ENCODE peak calls at places on chromosome 1, in four cellular contexts. I, Y, W and P are unnamed samples.
A peak's percentile ranks its signal among the peaks of the same experiment; 100 is the strongest.

GRCh38 chr1:74755475-74755874 is 22.5 kb downstream of the TYW3 start:
- DNase-seq in I (no peak), Y (no peak), W (no peak), P (no peak)

GRCh38 chr1:11790880-11791715 is 14.7 kb downstream of the MTHFR start:
- DNase-seq in I (no peak), Y (peak; percentile 89), W (peak; percentile 92), P (peak; percentile 86)

GRCh38 chr1:218809625-218810024 is 364.1 kb upstream of the LYPLAL1 start:
- DNase-seq in I (no peak), Y (no peak), W (no peak), P (no peak)

GRCh38 chr1:30095051-30095450 is 628.3 kb downstream of the MATN1 start:
- DNase-seq in I (no peak), Y (no peak), W (no peak), P (no peak)

GRCh38 chr1:59595774-59596173 is 219.0 kb upstream of the HOOK1 start:
- DNase-seq in I (no peak), Y (peak; percentile 81), W (no peak), P (no peak)

GRCh38 chr1:77961392-77961791 is 17.5 kb downstream of the FUBP1 start:
- DNase-seq in I (no peak), Y (no peak), W (no peak), P (no peak)

GRCh38 chr1:14486401-14487110 is 111.9 kb upstream of the KAZN start:
- DNase-seq in I (no peak), Y (peak; percentile 68), W (no peak), P (no peak)

GRCh38 chr1:13913396-13913795 is 213.4 kb downstream of the PRDM2 start:
- DNase-seq in I (no peak), Y (no peak), W (no peak), P (no peak)

GRCh38 chr1:20250346-20250989 is 40.2 kb upstream of the VWA5B1 start:
- DNase-seq in I (no peak), Y (peak; percentile 5), W (no peak), P (peak; percentile 79)

GRCh38 chr1:160720366-160720765 is 8.7 kb upstream of the CD48 start:
- DNase-seq in I (no peak), Y (no peak), W (no peak), P (no peak)

GRCh38 chr1:18936814-18937481 is 19.5 kb downstream of the IFFO2 start:
- DNase-seq in I (no peak), Y (no peak), W (no peak), P (no peak)

GRCh38 chr1:232921416-232921815 is 29.0 kb upstream of the NTPCR start:
- DNase-seq in I (no peak), Y (peak; percentile 60), W (no peak), P (no peak)

GRCh38 chr1:243550276-243550675 is 294.4 kb downstream of the SDCCAG8 start:
- DNase-seq in I (no peak), Y (no peak), W (no peak), P (no peak)

GRCh38 chr1:198435044-198435443 is 105.4 kb downstream of the ATP6V1G3 start:
- DNase-seq in I (no peak), Y (no peak), W (no peak), P (no peak)

GRCh38 chr1:179867493-179868330 is 9.9 kb downstream of the TOR1AIP2 start:
- DNase-seq in I (peak; percentile 14), Y (peak; percentile 78), W (peak; percentile 25), P (peak; percentile 59)

GRCh38 chr1:67626495-67627235 is 58.3 kb upstream of the GADD45A start:
- DNase-seq in I (no peak), Y (peak; percentile 24), W (no peak), P (no peak)

GRCh38 chr1:235986869-235987268 is 78.0 kb downstream of the NID1 start:
- DNase-seq in I (no peak), Y (no peak), W (no peak), P (no peak)

GRCh38 chr1:110513511-110513910 is 5.5 kb downstream of the KCNA10 start:
- DNase-seq in I (no peak), Y (no peak), W (no peak), P (no peak)

GRCh38 chr1:207751790-207752455 is at the start of gene CD46:
- DNase-seq in I (peak; percentile 87), Y (peak; percentile 97), W (peak; percentile 97), P (peak; percentile 98)

GRCh38 chr1:160432371-160432786 is 32.0 kb downstream of the VANGL2 start:
- DNase-seq in I (no peak), Y (no peak), W (no peak), P (no peak)

GRCh38 chr1:222009105-222009730 is 267.3 kb upstream of the DUSP10 start:
- DNase-seq in I (peak; percentile 3), Y (peak; percentile 53), W (no peak), P (no peak)

GRCh38 chr1:53501065-53502005 is 42.1 kb downstream of the DMRTB1 start:
- DNase-seq in I (no peak), Y (no peak), W (no peak), P (no peak)
- H3K4me1 ChIP-seq in I (no peaks in the 10 kb centered on the region), Y (peaks cover 1% of the 10 kb centered on the region), W (no peaks in the 10 kb centered on the region), P (no peaks in the 10 kb centered on the region)

DNA sequence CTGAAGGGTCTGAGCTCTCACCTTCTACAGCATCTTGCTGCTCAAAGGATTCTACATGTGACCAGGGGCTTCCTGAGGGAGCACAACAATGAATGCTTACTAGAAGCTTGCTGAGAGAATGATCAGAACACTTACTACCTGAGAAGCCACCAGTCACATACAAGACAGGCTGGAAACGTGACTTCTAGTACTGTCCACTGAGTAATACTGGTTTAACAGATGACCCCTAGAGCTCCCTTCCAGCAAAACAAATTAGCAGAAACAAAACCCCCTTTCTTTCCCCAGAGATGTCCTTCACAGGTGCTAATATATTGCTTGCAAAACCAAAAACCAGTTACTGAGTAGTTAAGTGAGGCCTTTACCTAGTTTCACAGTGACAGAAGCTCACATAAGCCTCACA is 2.1 kb downstream of the TAF5L start:
- DNase-seq in I (no peak), Y (no peak), W (no peak), P (no peak)
- H3K4me1 ChIP-seq in I (peaks cover 29% of the 10 kb centered on the region), Y (peaks cover 47% of the 10 kb centered on the region), W (peaks cover 75% of the 10 kb centered on the region), P (no peaks in the 10 kb centered on the region)

DNA sequence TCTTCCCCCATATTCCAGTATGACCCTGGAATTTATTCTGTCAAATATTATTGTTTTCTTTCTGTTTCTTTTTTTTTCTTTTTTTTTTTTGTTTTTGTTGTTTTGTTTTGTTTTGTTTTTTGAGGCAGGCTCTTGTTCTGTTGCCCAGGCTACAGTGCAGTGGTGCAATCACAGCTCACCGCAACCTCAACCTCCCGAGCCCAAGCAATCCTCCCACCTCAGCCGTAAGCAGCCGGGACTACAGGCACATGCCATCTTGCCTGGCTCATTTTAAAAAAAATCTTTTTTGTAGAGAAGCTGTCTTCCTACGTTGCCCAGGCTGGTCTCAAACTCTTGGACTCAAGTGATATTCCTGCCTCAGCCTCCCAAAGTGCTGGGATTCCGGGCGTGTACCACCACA is 237.6 kb downstream of the SMYD3 start:
- DNase-seq in I (no peak), Y (no peak), W (no peak), P (no peak)
- H3K4me1 ChIP-seq in I (no peaks in the 10 kb centered on the region), Y (peaks cover 6% of the 10 kb centered on the region), W (no peaks in the 10 kb centered on the region), P (no peaks in the 10 kb centered on the region)

GRCh38 chr1:201486158-201486557 is 17.2 kb upstream of the PHLDA3 start:
- DNase-seq in I (no peak), Y (no peak), W (no peak), P (no peak)

GRCh38 chr1:201482755-201483154 is 13.8 kb upstream of the PHLDA3 start:
- DNase-seq in I (no peak), Y (no peak), W (no peak), P (no peak)

GRCh38 chr1:201487742-201488141 is 18.8 kb upstream of the PHLDA3 start:
- DNase-seq in I (no peak), Y (no peak), W (no peak), P (no peak)

GRCh38 chr1:201483373-201483949 is 14.5 kb upstream of the PHLDA3 start:
- DNase-seq in I (no peak), Y (no peak), W (no peak), P (no peak)

GRCh38 chr1:201485184-201485774 is 16.3 kb upstream of the PHLDA3 start:
- DNase-seq in I (no peak), Y (no peak), W (no peak), P (no peak)
- H3K4me1 ChIP-seq in I (peaks cover 16% of the 10 kb centered on the region), Y (peaks cover 37% of the 10 kb centered on the region), W (peaks cover 60% of the 10 kb centered on the region), P (peaks cover 11% of the 10 kb centered on the region)

GRCh38 chr1:234541281-234541975 is 62.4 kb upstream of the TARBP1 start:
- DNase-seq in I (no peak), Y (no peak), W (no peak), P (no peak)
- H3K4me1 ChIP-seq in I (peaks cover 14% of the 10 kb centered on the region), Y (peaks cover 33% of the 10 kb centered on the region), W (peaks cover 99% of the 10 kb centered on the region), P (peaks cover 11% of the 10 kb centered on the region)

DNA sequence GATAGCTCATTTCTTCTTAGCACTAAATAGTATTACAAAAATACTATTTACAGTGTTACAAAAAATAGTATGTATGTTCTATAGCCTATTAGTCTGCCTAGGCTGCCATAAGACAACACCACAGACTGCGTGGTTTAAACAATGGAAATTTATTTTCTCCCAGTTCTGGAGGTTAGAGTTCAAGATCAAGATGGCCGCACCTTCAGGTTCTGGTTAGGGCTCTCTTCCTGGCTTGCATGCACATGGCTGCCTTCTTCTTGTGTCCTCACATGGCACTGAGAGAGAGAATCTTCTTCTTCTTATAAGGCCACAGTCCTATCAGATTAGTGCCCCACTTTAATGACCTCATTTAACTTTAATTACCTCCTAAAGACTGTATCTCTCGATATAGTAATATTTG is 4.1 kb downstream of the ATF6 start:
- DNase-seq in I (no peak), Y (no peak), W (no peak), P (no peak)
- H3K4me1 ChIP-seq in I (peaks cover 69% of the 10 kb centered on the region), Y (peaks cover 9% of the 10 kb centered on the region), W (peaks cover 74% of the 10 kb centered on the region), P (peaks cover 12% of the 10 kb centered on the region)

GRCh38 chr1:167675440-167675839 is 45.4 kb downstream of the RCSD1 start:
- DNase-seq in I (no peak), Y (no peak), W (no peak), P (no peak)

GRCh38 chr1:167670563-167670962 is 40.5 kb downstream of the RCSD1 start:
- DNase-seq in I (no peak), Y (no peak), W (no peak), P (no peak)

GRCh38 chr1:167672831-167673230 is 42.8 kb downstream of the RCSD1 start:
- DNase-seq in I (no peak), Y (no peak), W (no peak), P (no peak)

GRCh38 chr1:167671727-167672511 is 41.9 kb downstream of the RCSD1 start:
- DNase-seq in I (no peak), Y (no peak), W (no peak), P (no peak)

DNA sequence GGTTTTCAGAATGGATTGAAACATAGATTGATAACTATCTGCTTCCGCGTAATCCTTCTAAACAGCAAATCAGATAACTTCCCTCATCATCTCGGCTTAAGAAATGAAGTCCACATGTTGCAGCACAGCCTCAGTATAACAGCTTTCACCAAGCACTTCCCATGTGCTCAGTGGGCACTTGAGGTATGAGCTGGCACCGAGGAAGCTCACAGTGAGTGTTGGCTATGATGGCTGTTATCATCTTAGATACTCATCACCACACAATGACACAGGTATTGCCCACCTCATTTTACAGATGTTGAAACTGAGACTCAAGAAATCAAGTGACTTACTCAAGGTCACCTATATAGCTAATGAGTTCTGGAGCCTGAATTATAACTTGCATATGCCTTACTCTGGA is 43.3 kb downstream of the RCSD1 start:
- DNase-seq in I (no peak), Y (no peak), W (no peak), P (no peak)
- H3K4me1 ChIP-seq in I (peaks cover 53% of the 10 kb centered on the region), Y (no peaks in the 10 kb centered on the region), W (peaks cover 77% of the 10 kb centered on the region), P (peaks cover 13% of the 10 kb centered on the region)

DNA sequence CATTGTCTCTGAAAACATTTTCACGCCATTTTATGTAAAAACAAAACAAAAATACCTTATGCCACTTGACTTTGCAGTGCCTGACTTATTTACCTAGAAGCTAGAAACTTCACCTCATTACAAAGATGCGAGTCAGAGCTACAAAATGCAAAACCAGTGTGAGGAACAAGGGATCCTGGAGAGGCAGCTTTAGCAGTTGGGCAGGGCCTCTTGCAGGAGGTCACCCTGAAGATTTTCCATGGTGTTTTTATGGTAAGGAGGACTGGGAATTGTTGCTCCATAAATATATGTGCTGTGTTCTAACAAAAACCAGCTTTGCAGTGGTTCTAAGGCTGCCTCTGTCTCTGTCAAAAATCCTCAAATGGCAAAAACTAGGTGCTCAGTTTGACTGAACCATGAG is 36.4 kb upstream of the TARBP1 start:
- DNase-seq in I (no peak), Y (peak; percentile 48), W (no peak), P (no peak)
- H3K4me1 ChIP-seq in I (no peaks in the 10 kb centered on the region), Y (peaks cover 29% of the 10 kb centered on the region), W (peaks cover 53% of the 10 kb centered on the region), P (no peaks in the 10 kb centered on the region)